ENCODE peak calls at places on chromosomes 12 and 14, in four cellular contexts. E, B, M and Z are unnamed samples.
A peak's percentile ranks its signal among the peaks of the same experiment; 100 is the strongest.

GRCh38 chr12:108328420-108328819 is 10.7 kb downstream of the CMKLR1 start:
- DNase-seq in B (no peak), M (no peak), E (no peak), Z (no peak)

GRCh38 chr12:54364413-54364812 is at the start of gene GPR84:
- DNase-seq in M (no peak), E (no peak), B (no peak), Z (no peak)

GRCh38 chr14:67580336-67581230 is 19.5 kb downstream of the PIGH start:
- DNase-seq in M (no peak), E (no peak), B (no peak), Z (no peak)

GRCh38 chr14:83041224-83041623 is 1507.6 kb upstream of the SEL1L start:
- DNase-seq in M (no peak), B (no peak), E (no peak), Z (no peak)

GRCh38 chr12:6684609-6685008 is 4.6 kb downstream of the ZNF384 start:
- DNase-seq in B (no peak), E (peak; percentile 81), M (peak; percentile 53), Z (no peak)

GRCh38 chr12:80189241-80189640 is 89.9 kb downstream of the OTOGL start:
- DNase-seq in E (no peak), M (no peak), B (peak; percentile 93), Z (peak; percentile 71)

GRCh38 chr12:110741371-110741770 is 1.3 kb downstream of the PPP1CC start:
- DNase-seq in B (peak; percentile 17), E (peak; percentile 75), M (no peak), Z (no peak)

GRCh38 chr14:78022059-78022458 is 148.1 kb upstream of the NRXN3 start:
- DNase-seq in M (peak; percentile 67), B (peak; percentile 58), E (peak; percentile 96), Z (no peak)

GRCh38 chr12:130658106-130658505 is 58.0 kb downstream of the RIMBP2 start:
- DNase-seq in B (no peak), M (no peak), E (no peak), Z (no peak)

GRCh38 chr12:30882706-30883105 is 43.8 kb upstream of the TSPAN11 start:
- DNase-seq in M (no peak), E (no peak), B (no peak), Z (no peak)